ENCODE peak calls at places on chromosomes 16 and 17, in seven cellular contexts. N, Z, H, A, R, I and V are unnamed samples.

GRCh38 chr17:58308173-58308984 is 20.2 kb downstream of the TSPOAP1 start:
- DNase-seq in N (no peak), Z (no peak), H (peak), A (no peak), R (no peak), I (no peak), V (no peak)

GRCh38 chr17:80584171-80584905 is 39.7 kb downstream of the RPTOR start:
- DNase-seq in N (peak), Z (peak), H (no peak), A (no peak), R (no peak), I (no peak), V (no peak)

GRCh38 chr17:73163043-73163442 is 1.8 kb upstream of the SSTR2 start:
- DNase-seq in N (no peak), Z (no peak), H (no peak), A (no peak), R (no peak), I (no peak), V (no peak)

GRCh38 chr17:64355536-64356303 is 34.9 kb downstream of the PECAM1 start:
- DNase-seq in N (peak), Z (peak), H (peak), A (no peak), R (no peak), I (no peak), V (no peak)

GRCh38 chr16:84785843-84786538 is 33.8 kb upstream of the CRISPLD2 start:
- DNase-seq in N (no peak), Z (peak), H (no peak), A (no peak), R (no peak), I (no peak), V (no peak)

GRCh38 chr16:31007684-31008083 is 2.8 kb downstream of the STX1B start:
- DNase-seq in N (no peak), Z (no peak), H (no peak), A (no peak), R (no peak), I (no peak), V (no peak)

GRCh38 chr17:70535986-70536385 is 366.7 kb downstream of the KCNJ2 start:
- DNase-seq in N (peak), Z (no peak), H (no peak), A (no peak), R (no peak), I (no peak), V (no peak)

GRCh38 chr16:22369221-22369811 is 5.1 kb downstream of the CDR2 start:
- DNase-seq in N (peak), Z (peak), H (peak), A (no peak), R (no peak), I (no peak), V (no peak)

GRCh38 chr17:59825533-59826316 is 67.0 kb downstream of the TUBD1 start:
- DNase-seq in N (peak), Z (peak), H (no peak), A (no peak), R (no peak), I (no peak), V (no peak)